ENCODE peak calls at places on chromosome 10, in nine cellular contexts. P is stomach; Q is epithelial cell of proximal tubule; O is astrocyte of the spinal cord; R is dorsolateral prefrontal cortex; A is GM13977; M is CD8-positive, alpha-beta T cell; C is GM13976; K is Caco-2. F is an unnamed sample.

GRCh38 chr10:71621783-71622526 is 97.6 kb downstream of the C10orf105 start:
- DNase-seq in P (no peak), O (peak), R (peak), K (peak), Q (peak), M (no peak), C (no peak), A (no peak), F (no peak)

GRCh38 chr10:78215645-78216044 is 182.0 kb downstream of the RPS24 start:
- DNase-seq in A (no peak), O (peak), R (peak), M (no peak), Q (no peak), P (no peak), C (no peak), K (no peak), F (no peak)

GRCh38 chr10:112026438-112026837 is 157.1 kb downstream of the GPAM start:
- DNase-seq in O (no peak), P (no peak), R (no peak), Q (no peak), M (no peak), C (no peak), K (no peak), A (no peak), F (no peak)

GRCh38 chr10:75352650-75353049 is 48.9 kb downstream of the ZNF503 start:
- DNase-seq in R (no peak), C (no peak), O (peak), M (no peak), Q (no peak), P (peak), K (no peak), A (no peak), F (no peak)

GRCh38 chr10:122112021-122112616 is 123.2 kb downstream of the TACC2 start:
- DNase-seq in P (no peak), K (no peak), A (peak), O (peak), C (peak), Q (no peak), R (no peak), M (no peak), F (no peak)

GRCh38 chr10:52644678-52645434 is 127.7 kb downstream of the MBL2 start:
- DNase-seq in O (peak), R (peak), C (peak), A (peak), K (peak), P (peak), Q (no peak), M (no peak), F (no peak)

GRCh38 chr10:108782411-108782810 is 1140.9 kb downstream of the XPNPEP1 start:
- DNase-seq in C (no peak), O (no peak), P (no peak), Q (no peak), K (no peak), A (no peak), R (no peak), M (no peak), F (no peak)

GRCh38 chr10:53598914-53599313 is 826.3 kb upstream of the MBL2 start:
- DNase-seq in O (peak), A (no peak), C (no peak), Q (peak), P (no peak), M (no peak), K (no peak), R (no peak), F (no peak)

GRCh38 chr10:119199231-119199992 is 8.0 kb upstream of the GRK5 start:
- DNase-seq in C (peak), K (peak), M (peak), O (peak), Q (no peak), R (peak), A (peak), P (peak), F (no peak)

GRCh38 chr10:97179731-97180366 is 5.9 kb downstream of the SLIT1 start:
- DNase-seq in Q (no peak), R (peak), K (no peak), M (no peak), O (no peak), A (no peak), C (no peak), P (no peak), F (no peak)

GRCh38 chr10:93121311-93121710 is 47.6 kb downstream of the CYP26A1 start:
- DNase-seq in R (no peak), O (no peak), M (no peak), C (no peak), P (no peak), A (no peak), Q (no peak), K (no peak), F (no peak)

GRCh38 chr10:107516349-107516748 is 351.8 kb upstream of the SORCS1 start:
- DNase-seq in P (no peak), K (no peak), M (no peak), C (no peak), A (no peak), Q (no peak), R (no peak), O (no peak), F (no peak)

GRCh38 chr10:78812571-78813318 is 256.0 kb upstream of the ZMIZ1 start:
- DNase-seq in K (no peak), P (no peak), A (no peak), R (no peak), M (no peak), O (no peak), Q (no peak), C (no peak), F (no peak)

GRCh38 chr10:71734797-71735196 is 15.2 kb upstream of the C10orf105 start:
- DNase-seq in A (no peak), K (no peak), Q (no peak), P (no peak), M (no peak), C (no peak), R (no peak), O (no peak), F (no peak)

GRCh38 chr10:132974886-132975881 is 32.8 kb upstream of the CFAP46 start:
- DNase-seq in R (no peak), A (no peak), P (no peak), M (no peak), Q (no peak), K (no peak), O (no peak), C (no peak), F (no peak)

GRCh38 chr10:71766717-71767419 is 6.5 kb downstream of the VSIR start:
- DNase-seq in M (no peak), A (no peak), K (peak), Q (peak), P (peak), O (peak), C (peak), R (no peak), F (peak)

GRCh38 chr10:21145751-21146445 is 248.8 kb upstream of the NEBL start:
- DNase-seq in C (no peak), R (no peak), K (no peak), O (no peak), P (no peak), Q (no peak), A (no peak), M (no peak), F (no peak)

GRCh38 chr10:11014671-11015141 is 3.0 kb upstream of the CELF2 start:
- DNase-seq in C (no peak), A (no peak), O (no peak), R (no peak), Q (no peak), K (no peak), M (no peak), P (no peak), F (no peak)

GRCh38 chr10:5563991-5564536 is 39.3 kb downstream of the CALML3 start:
- DNase-seq in R (no peak), P (peak), M (peak), Q (no peak), O (peak), K (peak), A (no peak), C (no peak), F (no peak)

GRCh38 chr10:124521429-124521871 is 59.8 kb downstream of the LHPP start:
- DNase-seq in P (no peak), K (no peak), Q (no peak), C (no peak), R (peak), M (no peak), O (no peak), A (no peak), F (no peak)

GRCh38 chr10:31083765-31084184 is 52.1 kb upstream of the ZNF438 start:
- DNase-seq in A (peak), O (peak), K (peak), R (no peak), P (peak), M (peak), C (peak), Q (no peak), F (no peak)
- TF ChIP-seq CTCF in A (peak), O (peak), K (peak), R (no peak), P (no peak), M (no peak), C (peak), Q (peak), F (no peak)

GRCh38 chr10:32189400-32190084 is 133.3 kb upstream of the KIF5B start:
- DNase-seq in P (no peak), Q (no peak), O (peak), C (no peak), A (no peak), K (peak), R (no peak), M (no peak), F (no peak)
- TF ChIP-seq CTCF in P (no peak), Q (peak), O (peak), C (no peak), A (no peak), K (peak), R (no peak), M (no peak), F (no peak)

GRCh38 chr10:14328881-14329280 is 1.8 kb downstream of the FRMD4A start:
- DNase-seq in K (no peak), P (no peak), A (no peak), C (no peak), O (no peak), M (no peak), Q (no peak), R (no peak), F (no peak)
- TF ChIP-seq CTCF in K (no peak), P (no peak), A (no peak), C (no peak), O (no peak), M (no peak), Q (no peak), R (no peak), F (no peak)

DNA sequence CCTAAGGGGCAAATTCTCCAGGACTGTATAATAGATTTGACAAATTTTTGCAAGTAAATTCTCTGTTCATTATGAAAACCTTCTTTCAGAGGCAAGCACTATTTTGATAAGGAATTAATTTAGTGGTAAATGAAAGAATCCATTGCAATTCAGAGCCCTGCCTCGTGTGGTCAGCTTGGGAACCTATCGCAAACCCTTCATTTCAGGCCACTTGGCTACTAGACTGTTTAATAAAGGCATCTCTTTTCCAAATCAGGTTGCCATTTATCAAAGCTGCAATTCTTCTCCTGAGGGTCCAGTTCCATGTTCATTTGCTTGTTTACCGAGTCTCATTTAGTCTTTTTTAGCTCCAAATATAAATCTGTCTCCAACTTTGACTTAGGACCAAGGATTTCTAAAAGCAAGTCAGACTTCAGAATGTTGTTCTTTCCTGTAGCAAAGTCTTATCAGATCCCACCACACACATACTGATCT is 28.4 kb downstream of the PPP1R3C start:
- DNase-seq in A (no peak), K (no peak), Q (no peak), R (no peak), O (no peak), P (no peak), C (no peak), M (no peak), F (no peak)
- TF ChIP-seq CTCF in A (no peak), K (no peak), Q (peak), R (no peak), O (peak), P (no peak), C (no peak), M (no peak), F (no peak)

GRCh38 chr10:29634764-29635625 is at the start of gene SVIL:
- DNase-seq in A (no peak), M (no peak), K (peak), R (no peak), O (peak), C (no peak), P (no peak), Q (no peak), F (no peak)
- TF ChIP-seq CTCF in A (no peak), M (no peak), K (peak), R (no peak), O (no peak), C (no peak), P (no peak), Q (no peak), F (no peak)

GRCh38 chr10:61608255-61609040 is 54.3 kb upstream of the CABCOCO1 start:
- DNase-seq in A (no peak), C (no peak), R (no peak), P (no peak), O (peak), M (no peak), Q (no peak), K (no peak), F (no peak)

GRCh38 chr10:61609609-61610166 is 53.0 kb upstream of the CABCOCO1 start:
- DNase-seq in K (no peak), O (no peak), P (no peak), A (no peak), R (no peak), C (no peak), Q (no peak), M (no peak), F (no peak)

GRCh38 chr10:61612009-61612408 is 50.7 kb upstream of the CABCOCO1 start:
- DNase-seq in C (no peak), O (no peak), M (no peak), K (no peak), A (no peak), Q (no peak), P (no peak), R (no peak), F (no peak)

GRCh38 chr10:61605221-61605620 is 57.5 kb upstream of the CABCOCO1 start:
- DNase-seq in K (no peak), Q (no peak), P (no peak), O (no peak), A (no peak), R (no peak), M (no peak), C (no peak), F (no peak)

GRCh38 chr10:61606971-61607907 is 55.5 kb upstream of the CABCOCO1 start:
- DNase-seq in M (no peak), R (no peak), P (no peak), K (no peak), O (no peak), Q (no peak), A (no peak), C (no peak), F (no peak)
- TF ChIP-seq CTCF in M (no peak), R (peak), P (no peak), K (peak), O (peak), Q (peak), A (peak), C (peak), F (no peak)

GRCh38 chr10:17733620-17734019 is 18.4 kb upstream of the TMEM236 start:
- DNase-seq in O (no peak), C (no peak), R (no peak), Q (no peak), M (no peak), A (no peak), P (no peak), K (no peak), F (no peak)

GRCh38 chr10:17731331-17731730 is 20.7 kb upstream of the TMEM236 start:
- DNase-seq in Q (no peak), O (no peak), R (no peak), C (no peak), K (no peak), P (no peak), M (no peak), A (no peak), F (no peak)

GRCh38 chr10:17725703-17726102 is 26.3 kb upstream of the TMEM236 start:
- DNase-seq in Q (no peak), P (no peak), O (no peak), R (no peak), C (no peak), A (no peak), K (no peak), M (no peak), F (no peak)

GRCh38 chr10:17730667-17731066 is 21.3 kb upstream of the TMEM236 start:
- DNase-seq in K (no peak), M (no peak), O (peak), C (no peak), Q (no peak), R (no peak), A (no peak), P (no peak), F (no peak)

GRCh38 chr10:17729630-17730029 is 22.4 kb upstream of the TMEM236 start:
- DNase-seq in Q (no peak), O (no peak), K (no peak), R (no peak), C (no peak), M (no peak), P (no peak), A (no peak), F (no peak)
- TF ChIP-seq CTCF in Q (no peak), O (no peak), K (no peak), R (no peak), C (no peak), M (no peak), P (no peak), A (no peak), F (no peak)

F was measured in omental fat pad.